ENCODE peak calls at places on chromosomes 12 and 14, in nine cellular contexts. J is NCI-H774; N is NCI-H2171; G is psoas muscle; C is CD4-positive, CD25-positive, alpha-beta regulatory T cell; L is NCI-H69; U is RKO; K is M059J; Q is CD8-positive, alpha-beta T cell. Z is an unnamed sample.

GRCh38 chr12:58313091-58313855 is 371.9 kb downstream of the ATP23 start:
- DNase-seq in J (no peak), Q (no peak), K (peak), N (no peak), C (no peak), L (no peak), G (no peak), U (no peak), Z (peak)

GRCh38 chr12:114673169-114673833 is 10.7 kb downstream of the TBX3 start:
- DNase-seq in J (no peak), K (peak), U (no peak), L (no peak), C (no peak), N (no peak), Q (no peak), G (no peak), Z (no peak)

GRCh38 chr12:124082012-124082411 is 109.0 kb downstream of the ZNF664 start:
- DNase-seq in C (no peak), N (no peak), K (no peak), J (no peak), L (no peak), U (no peak), G (no peak), Q (no peak), Z (no peak)

GRCh38 chr12:3990356-3990975 is 117.3 kb upstream of the PARP11 start:
- DNase-seq in N (no peak), L (no peak), G (no peak), J (no peak), K (no peak), Q (no peak), U (no peak), C (no peak), Z (no peak)

GRCh38 chr12:13339538-13339937 is 143.0 kb downstream of the EMP1 start:
- DNase-seq in J (no peak), L (no peak), C (no peak), Q (no peak), G (no peak), K (peak), U (no peak), N (no peak), Z (peak)

GRCh38 chr14:75125617-75126016 is 1.2 kb downstream of the NEK9 start:
- DNase-seq in Q (no peak), G (no peak), J (no peak), C (no peak), L (no peak), N (no peak), K (peak), U (peak), Z (peak)

GRCh38 chr12:5456906-5457305 is 25.0 kb downstream of the NTF3 start:
- DNase-seq in G (no peak), C (no peak), K (peak), N (no peak), Q (no peak), L (no peak), J (no peak), U (no peak), Z (peak)

GRCh38 chr12:8018666-8019581 is 13.6 kb upstream of the FOXJ2 start:
- DNase-seq in J (no peak), L (peak), Q (no peak), G (peak), K (no peak), U (no peak), N (no peak), C (no peak), Z (peak)

GRCh38 chr14:102020058-102020971 is 55.9 kb downstream of the DYNC1H1 start:
- DNase-seq in N (no peak), Q (peak), K (peak), J (no peak), U (peak), C (no peak), L (no peak), G (no peak), Z (peak)

GRCh38 chr12:55694651-55695050 is 13.1 kb downstream of the ITGA7 start:
- DNase-seq in K (no peak), N (no peak), C (no peak), J (no peak), Q (no peak), G (no peak), U (no peak), L (no peak), Z (no peak)

GRCh38 chr14:67999693-68000384 is 180.3 kb downstream of the RAD51B start:
- DNase-seq in L (no peak), C (no peak), U (no peak), G (no peak), Q (no peak), K (peak), N (no peak), J (no peak), Z (peak)

GRCh38 chr12:105212431-105212830 is 23.5 kb downstream of the APPL2 start:
- DNase-seq in C (no peak), G (no peak), Q (no peak), K (peak), J (no peak), L (no peak), N (no peak), U (no peak), Z (peak)

GRCh38 chr14:79583738-79584405 is 627.4 kb downstream of the DIO2 start:
- DNase-seq in C (no peak), L (no peak), K (peak), U (no peak), G (no peak), Q (no peak), J (no peak), N (no peak), Z (no peak)

GRCh38 chr14:105012171-105012985 is 8.5 kb downstream of the CDCA4 start:
- DNase-seq in U (no peak), G (no peak), L (no peak), J (no peak), K (no peak), N (no peak), Q (no peak), C (no peak), Z (no peak)

GRCh38 chr14:90839024-90839888 is 23.0 kb upstream of the TTC7B start:
- DNase-seq in L (no peak), G (peak), C (no peak), Q (no peak), N (no peak), K (peak), J (no peak), U (no peak), Z (peak)

GRCh38 chr12:49293056-49293956 is 1.6 kb upstream of the PRPH start:
- DNase-seq in G (no peak), C (no peak), L (peak), K (no peak), U (no peak), J (no peak), Q (no peak), N (peak), Z (peak)

GRCh38 chr12:53622724-53623123 is 3.5 kb downstream of the ATF7 start:
- DNase-seq in L (no peak), G (no peak), Q (no peak), C (no peak), U (no peak), N (no peak), J (no peak), K (no peak), Z (no peak)

GRCh38 chr14:20294636-20295035 is 11.1 kb downstream of the TTC5 start:
- DNase-seq in Q (no peak), U (no peak), L (no peak), N (no peak), C (no peak), J (no peak), G (no peak), K (no peak), Z (no peak)

GRCh38 chr12:102726686-102727085 is 190.4 kb downstream of the PAH start:
- DNase-seq in N (no peak), C (no peak), L (no peak), U (no peak), Q (no peak), J (no peak), K (peak), G (no peak), Z (no peak)

GRCh38 chr14:62162998-62163589 is 400.9 kb downstream of the SNAPC1 start:
- DNase-seq in C (no peak), K (peak), U (peak), N (peak), J (no peak), G (no peak), Q (no peak), L (peak), Z (peak)

GRCh38 chr14:69693823-69694729 is 72.9 kb upstream of the SRSF5 start:
- DNase-seq in G (no peak), Q (no peak), K (no peak), N (no peak), C (no peak), L (peak), U (no peak), J (peak), Z (no peak)

Z was measured in HT1080.